ENCODE peak calls at places on chromosome 21, in six cellular contexts. M is H7, H is NCI-H774, I is nephron progenitor cell, L is RWPE1, C is NAMALWA. A is an unnamed sample.

GRCh38 chr21:35303085-35303484 is 254.0 kb upstream of the RUNX1 start:
- DNase-seq in H (no peak), M (no peak), I (no peak), L (peak), C (no peak), A (no peak)

GRCh38 chr21:33540711-33541104 is 1.2 kb downstream of the GART start:
- DNase-seq in L (no peak), H (no peak), I (no peak), C (peak), M (no peak), A (no peak)

GRCh38 chr21:43206231-43207042 is 37.6 kb downstream of the CRYAA start:
- DNase-seq in H (peak), I (no peak), C (no peak), M (no peak), L (no peak), A (peak)

GRCh38 chr21:34183331-34183928 is 110.1 kb downstream of the MRPS6 start:
- DNase-seq in L (no peak), M (no peak), H (no peak), C (no peak), I (no peak), A (no peak)

GRCh38 chr21:33670076-33670475 is 27.8 kb downstream of the ITSN1 start:
- DNase-seq in C (no peak), I (no peak), M (no peak), H (no peak), L (no peak), A (no peak)

GRCh38 chr21:44712203-44713028 is 1.0 kb upstream of the TSPEAR start:
- DNase-seq in C (no peak), H (no peak), I (no peak), M (peak), L (no peak), A (peak)

GRCh38 chr21:43016728-43017127 is 42.4 kb downstream of the PKNOX1 start:
- DNase-seq in I (no peak), M (no peak), H (no peak), L (no peak), C (no peak), A (no peak)

GRCh38 chr21:44482581-44483287 is 27.4 kb downstream of the LRRC3 start:
- DNase-seq in C (peak), L (no peak), M (no peak), I (no peak), H (no peak), A (no peak)

GRCh38 chr21:28737671-28738279 is 254.9 kb downstream of the LTN1 start:
- DNase-seq in L (peak), I (no peak), C (no peak), M (no peak), H (peak), A (no peak)

GRCh38 chr21:30102881-30103280 is 63.7 kb downstream of the CLDN17 start:
- DNase-seq in C (no peak), H (peak), M (no peak), I (no peak), L (no peak), A (no peak)